ENCODE peak calls at places on chromosome 1, in five cellular contexts. F is endodermal cell, O is upper lobe of right lung, S is pancreas, I is GM23248. Z is an unnamed sample.

GRCh38 chr1:41806472-41807155 is 112.1 kb downstream of the HIVEP3 start:
- DNase-seq in F (no peak), O (no peak), S (no peak), I (no peak), Z (no peak)

GRCh38 chr1:89260042-89260441 is 12.6 kb downstream of the GBP5 start:
- DNase-seq in F (peak), O (no peak), S (no peak), I (no peak), Z (no peak)

GRCh38 chr1:12610305-12610935 is 7.6 kb downstream of the DHRS3 start:
- DNase-seq in F (no peak), O (no peak), S (no peak), I (peak), Z (no peak)

GRCh38 chr1:19988269-19989006 is 9.0 kb upstream of the PLA2G2A start:
- DNase-seq in F (no peak), O (no peak), S (no peak), I (no peak), Z (no peak)

GRCh38 chr1:241225741-241226140 is 131.3 kb downstream of the RGS7 start:
- DNase-seq in F (no peak), O (no peak), S (no peak), I (no peak), Z (no peak)

GRCh38 chr1:46643368-46643775 is 24.8 kb downstream of the ATPAF1 start:
- DNase-seq in F (no peak), O (no peak), S (no peak), I (peak), Z (no peak)

GRCh38 chr1:94395748-94396309 is 22.4 kb upstream of the ABCD3 start:
- DNase-seq in F (no peak), O (no peak), S (no peak), I (no peak), Z (no peak)

GRCh38 chr1:152182942-152183341 is 23.9 kb upstream of the RPTN start:
- DNase-seq in F (no peak), O (no peak), S (no peak), I (peak), Z (no peak)

GRCh38 chr1:10507111-10507879 is 32.5 kb downstream of the PEX14 start:
- DNase-seq in F (peak), O (no peak), S (peak), I (peak), Z (no peak)

GRCh38 chr1:26188477-26188876 is 1.9 kb upstream of the CATSPER4 start:
- DNase-seq in F (no peak), O (no peak), S (no peak), I (no peak), Z (no peak)

GRCh38 chr1:201095581-201096531 is 16.4 kb downstream of the CACNA1S start:
- DNase-seq in F (no peak), O (no peak), S (no peak), I (no peak), Z (no peak)

GRCh38 chr1:153548722-153549695 is at the start of gene S100A3:
- DNase-seq in F (peak), O (peak), S (peak), I (peak), Z (no peak)

GRCh38 chr1:205351984-205352713 is 4.6 kb downstream of the KLHDC8A start:
- DNase-seq in F (peak), O (peak), S (no peak), I (peak), Z (no peak)

GRCh38 chr1:228798548-228798947 is 63.3 kb downstream of the RHOU start:
- DNase-seq in F (no peak), O (no peak), S (no peak), I (no peak), Z (no peak)

GRCh38 chr1:41674501-41674900 is 190.0 kb upstream of the EDN2 start:
- DNase-seq in F (no peak), O (peak), S (no peak), I (no peak), Z (no peak)

DNA sequence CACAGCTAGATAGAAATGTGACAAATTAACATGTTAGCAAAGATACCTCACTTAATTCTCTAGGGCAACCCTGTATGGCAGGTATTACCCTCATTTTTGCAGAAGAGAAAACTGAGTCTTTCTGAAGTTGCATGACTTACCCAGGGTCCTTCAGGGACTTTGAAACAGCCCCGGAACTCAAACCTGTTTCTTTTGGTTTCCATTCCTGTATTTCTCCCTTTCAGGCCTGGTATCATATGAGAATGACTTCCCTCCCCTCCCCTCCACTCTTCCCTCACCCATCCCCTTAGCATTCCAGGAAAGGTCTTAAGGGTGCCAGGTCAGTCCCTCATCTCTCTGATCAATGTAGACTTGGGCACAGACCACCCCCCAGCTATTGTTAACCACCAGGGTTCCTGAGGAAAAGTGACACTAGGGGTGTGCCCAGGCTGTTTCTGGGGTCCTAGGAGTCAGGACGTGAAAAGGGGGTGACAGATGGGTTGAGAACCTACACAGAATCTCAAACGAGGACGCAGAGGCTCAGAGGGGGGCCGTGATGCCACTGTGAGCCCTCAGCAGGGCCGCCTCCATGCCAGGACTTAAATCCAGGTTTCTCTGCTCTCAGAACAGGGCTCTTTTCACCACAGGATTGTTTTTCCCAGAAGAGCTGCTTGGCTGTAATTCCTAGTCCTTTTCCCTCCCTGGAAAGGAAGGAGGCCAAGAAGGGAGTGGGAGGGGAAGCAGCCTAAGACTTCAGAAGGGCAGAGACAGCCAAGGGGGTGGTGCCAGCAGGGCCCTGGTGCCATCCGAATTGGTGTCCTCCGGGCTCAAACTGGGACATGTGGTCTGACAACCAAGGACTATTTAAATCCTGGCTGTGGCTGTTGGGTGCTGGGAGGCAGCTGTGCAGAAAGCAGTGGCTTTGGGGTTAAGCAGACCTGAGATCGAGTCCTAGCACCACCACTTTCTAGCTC is 2.1 kb upstream of the WASF2 start:
- DNase-seq in F (no peak), O (no peak), S (no peak), I (peak), Z (peak)
- H3K27ac ChIP-seq in F (peak), O (peak), S (no peak), I (peak), Z (peak)

GRCh38 chr1:38685373-38685772 is 174.2 kb downstream of the RRAGC start:
- DNase-seq in F (no peak), O (no peak), S (no peak), I (no peak), Z (no peak)
- H3K4me3 ChIP-seq in F (no peak), O (no peak), S (no peak), I (no peak), Z (no peak)

DNA sequence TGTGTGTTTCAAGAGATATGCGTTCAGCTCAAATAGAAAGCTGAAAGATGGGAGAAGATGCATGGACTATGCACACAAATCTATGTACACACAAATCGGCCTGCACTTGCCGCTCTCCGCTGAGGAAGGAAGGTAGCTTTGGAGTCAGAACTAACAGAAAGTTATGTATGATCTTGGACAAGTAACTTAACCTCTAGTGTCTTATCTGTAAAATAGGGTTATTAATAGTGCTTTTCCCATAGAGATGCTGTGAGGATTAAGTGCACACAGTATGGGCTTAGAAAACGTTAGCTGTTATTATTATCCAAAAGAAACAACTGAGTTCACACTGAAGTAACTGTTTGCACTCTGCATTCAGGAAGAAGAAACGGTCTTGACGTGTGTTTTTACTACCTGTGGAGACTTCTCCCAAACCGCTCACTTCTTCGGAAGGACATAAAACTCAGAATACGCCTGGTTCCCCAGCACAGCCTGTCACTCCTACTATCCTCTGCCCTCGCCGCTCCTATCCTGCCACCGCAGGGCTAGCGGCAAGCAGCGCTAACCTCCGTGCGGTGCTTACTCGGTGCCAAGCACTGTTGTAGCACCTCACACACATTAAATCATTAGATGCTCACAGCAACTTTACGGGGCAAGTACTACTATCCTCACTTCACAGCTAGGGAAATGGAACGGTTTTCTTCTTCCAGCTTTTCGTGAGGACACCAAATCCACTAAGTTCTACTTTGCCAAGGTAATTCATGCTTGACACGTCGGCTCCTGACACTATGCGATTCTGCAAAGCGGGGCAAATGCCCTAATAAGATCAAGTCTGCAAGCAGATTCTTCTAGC is 1.3 kb downstream of the TGFBR3 start:
- DNase-seq in F (peak), O (peak), S (peak), I (peak), Z (no peak)
- H3K27ac ChIP-seq in F (no peak), O (peak), S (no peak), I (peak), Z (peak)

GRCh38 chr1:66372522-66373071 is 161.4 kb upstream of the SGIP1 start:
- DNase-seq in F (no peak), O (no peak), S (no peak), I (no peak), Z (no peak)
- H3K4me3 ChIP-seq in F (no peak), O (no peak), S (no peak), I (no peak), Z (no peak)

GRCh38 chr1:23590058-23590783 is 30.9 kb upstream of the ID3 start:
- DNase-seq in F (no peak), O (no peak), S (no peak), I (no peak), Z (no peak)

GRCh38 chr1:23589506-23589872 is 30.2 kb upstream of the ID3 start:
- DNase-seq in F (no peak), O (no peak), S (no peak), I (no peak), Z (no peak)

GRCh38 chr1:23591460-23592208 is 32.3 kb upstream of the ID3 start:
- DNase-seq in F (no peak), O (no peak), S (no peak), I (no peak), Z (no peak)

GRCh38 chr1:23592209-23592905 is 33.1 kb upstream of the ID3 start:
- DNase-seq in F (no peak), O (no peak), S (no peak), I (peak), Z (no peak)

DNA sequence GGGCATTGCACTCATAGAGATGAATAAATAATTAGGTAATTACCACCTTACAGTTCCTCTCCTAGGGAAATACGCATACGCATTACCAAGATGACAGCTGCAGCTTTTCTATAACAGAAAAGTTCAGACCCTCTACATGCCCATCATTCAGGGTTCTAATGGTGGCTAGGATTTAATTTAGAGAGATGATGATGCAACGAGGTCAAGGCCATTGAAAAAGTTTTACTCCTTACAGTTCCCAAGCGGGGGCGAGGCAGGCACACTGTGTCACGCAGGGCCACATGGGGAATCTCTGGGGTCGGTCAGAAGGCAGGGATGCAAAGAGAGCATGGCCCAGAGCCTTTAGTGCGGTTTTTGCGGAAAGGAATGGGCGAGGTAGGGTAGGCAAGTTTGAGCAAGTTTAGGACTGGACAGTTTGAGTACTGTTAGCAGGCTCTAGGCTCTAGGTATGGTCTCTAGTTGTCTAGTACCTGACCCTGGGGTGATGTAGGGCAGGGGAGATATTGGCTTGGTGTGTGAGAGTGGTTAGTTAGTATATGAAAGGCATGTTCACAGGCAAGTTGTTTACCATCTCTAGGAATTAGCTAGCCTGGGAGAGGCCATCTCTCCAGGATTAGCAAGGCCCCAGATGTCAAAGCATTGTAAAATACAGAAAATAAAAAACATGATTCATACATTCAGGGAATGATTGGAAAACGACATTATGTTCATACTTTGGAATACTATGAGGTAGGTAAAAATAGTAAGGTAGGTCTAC is 29.6 kb upstream of the ID3 start:
- DNase-seq in F (no peak), O (no peak), S (no peak), I (no peak), Z (no peak)
- H3K27ac ChIP-seq in F (no peak), O (no peak), S (no peak), I (no peak), Z (no peak)

GRCh38 chr1:21325231-21325718 is 35.0 kb upstream of the ECE1 start:
- DNase-seq in F (no peak), O (no peak), S (no peak), I (peak), Z (no peak)

GRCh38 chr1:21322681-21323016 is 32.4 kb upstream of the ECE1 start:
- DNase-seq in F (peak), O (no peak), S (no peak), I (peak), Z (no peak)

GRCh38 chr1:21325731-21326387 is 35.6 kb upstream of the ECE1 start:
- DNase-seq in F (no peak), O (no peak), S (no peak), I (no peak), Z (peak)

GRCh38 chr1:21323091-21323490 is 32.8 kb upstream of the ECE1 start:
- DNase-seq in F (peak), O (no peak), S (peak), I (peak), Z (no peak)

GRCh38 chr1:21324368-21325137 is 34.3 kb upstream of the ECE1 start:
- DNase-seq in F (peak), O (peak), S (peak), I (peak), Z (peak)
- H3K4me3 ChIP-seq in F (no peak), O (no peak), S (no peak), I (peak), Z (no peak)

GRCh38 chr1:16183157-16183556 is 27.3 kb upstream of the EPHA2 start:
- DNase-seq in F (no peak), O (peak), S (no peak), I (peak), Z (no peak)
- H3K27ac ChIP-seq in F (no peak), O (no peak), S (no peak), I (peak), Z (no peak)

GRCh38 chr1:37763791-37764741 is 854 bp downstream of the EPHA10 start:
- DNase-seq in F (peak), O (no peak), S (peak), I (peak), Z (no peak)
- H3K4me3 ChIP-seq in F (no peak), O (no peak), S (no peak), I (no peak), Z (peak)

DNA sequence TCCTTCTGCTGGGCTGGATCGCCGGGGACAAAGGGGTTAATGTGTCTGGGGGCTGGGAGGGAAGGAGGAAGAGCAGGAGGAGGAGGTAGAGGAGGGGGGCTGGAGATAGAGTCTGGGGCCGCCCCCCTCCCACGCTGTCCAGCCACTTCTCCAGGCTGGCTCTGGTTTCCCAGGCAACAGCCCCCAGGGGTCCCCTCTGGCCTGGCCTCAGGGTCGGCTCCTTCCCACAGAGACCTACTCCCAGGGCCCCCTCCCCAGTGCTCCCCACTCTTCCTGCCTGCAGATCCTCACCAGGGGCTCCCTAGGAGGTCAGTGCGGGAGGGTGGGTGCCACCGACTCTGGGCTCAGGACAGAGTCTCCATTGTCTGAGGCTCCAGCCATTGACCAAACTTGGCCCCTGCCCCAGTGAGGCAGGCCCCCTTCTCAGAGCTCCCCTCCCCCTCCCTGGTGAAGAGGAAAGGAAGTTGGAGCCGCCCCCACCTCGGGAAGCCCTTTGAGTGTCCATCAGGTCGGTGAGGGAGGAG is 34.1 kb downstream of the ARHGEF10L start:
- DNase-seq in F (peak), O (no peak), S (peak), I (no peak), Z (no peak)
- H3K27ac ChIP-seq in F (peak), O (no peak), S (peak), I (no peak), Z (no peak)

Z was measured in dorsolateral prefrontal cortex.